ENCODE peak calls at places on chromosomes 3 and 15, in seven cellular contexts. O is neural progenitor cell; M is right cardiac atrium; F is psoas muscle; G is CD8-positive, alpha-beta memory T cell; V is testis; R is osteoblast. B is an unnamed sample.
A peak's percentile ranks its signal among the peaks of the same experiment; 100 is the strongest.

GRCh38 chr3:135992072-135992471 is 26.5 kb downstream of the PPP2R3A start:
- DNase-seq in O (no peak), M (no peak), F (no peak), G (no peak), V (no peak), R (no peak), B (no peak)

GRCh38 chr3:152865675-152866074 is 30.7 kb downstream of the P2RY1 start:
- DNase-seq in O (no peak), M (no peak), F (no peak), G (no peak), V (no peak), R (no peak), B (no peak)

GRCh38 chr3:105752791-105753415 is 115.9 kb downstream of the CBLB start:
- DNase-seq in O (no peak), M (no peak), F (no peak), G (peak; percentile 23), V (no peak), R (no peak), B (no peak)

GRCh38 chr3:98839846-98840245 is 61.6 kb downstream of the DCBLD2 start:
- DNase-seq in O (no peak), M (no peak), F (no peak), G (no peak), V (no peak), R (peak; percentile 66), B (no peak)

GRCh38 chr3:34011171-34012101 is 213.0 kb downstream of the PDCD6IP start:
- DNase-seq in O (peak; percentile 13), M (no peak), F (no peak), G (no peak), V (no peak), R (no peak), B (no peak)

GRCh38 chr3:17740703-17741102 is 1.7 kb downstream of the TBC1D5 start:
- DNase-seq in O (no peak), M (no peak), F (no peak), G (no peak), V (no peak), R (peak; percentile 70), B (no peak)

GRCh38 chr3:149152420-149152819 is 23.0 kb downstream of the HPS3 start:
- DNase-seq in O (no peak), M (no peak), F (no peak), G (no peak), V (no peak), R (no peak), B (no peak)

GRCh38 chr3:12193485-12194165 is 34.9 kb upstream of the TIMP4 start:
- DNase-seq in O (no peak), M (peak; percentile 32), F (no peak), G (no peak), V (no peak), R (peak; percentile 79), B (no peak)

GRCh38 chr15:52960283-52960682 is 170.1 kb upstream of the ONECUT1 start:
- DNase-seq in O (no peak), M (no peak), F (no peak), G (no peak), V (no peak), R (no peak), B (no peak)

GRCh38 chr15:35115155-35115725 is 30.1 kb upstream of the NANOGP8 start:
- DNase-seq in O (peak; percentile 24), M (no peak), F (no peak), G (no peak), V (no peak), R (no peak), B (no peak)

DNA sequence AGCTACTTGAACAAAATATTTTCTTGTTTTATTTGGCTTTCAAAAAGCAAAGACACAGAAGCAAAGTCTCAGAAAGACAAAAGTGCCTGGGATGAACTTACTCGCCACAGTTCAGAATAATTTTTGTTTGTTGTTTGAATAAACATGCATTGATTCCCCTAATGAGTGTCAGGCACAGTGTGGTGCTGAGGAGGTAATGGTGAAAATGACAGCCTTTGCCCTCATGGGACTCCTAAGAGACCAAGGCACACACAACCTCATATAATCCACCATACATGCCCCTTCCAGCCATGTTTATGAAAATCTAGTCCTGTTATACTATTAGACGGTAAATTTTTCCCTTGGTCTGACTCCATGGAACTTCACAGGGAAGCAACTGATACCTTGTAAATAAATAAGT is 2.5 kb downstream of the GOLIM4 start:
- DNase-seq in O (no peak), M (no peak), F (no peak), G (no peak), V (no peak), R (peak; percentile 19), B (no peak)
- H3K4me3 ChIP-seq in O (peak overlapping the region; percentile 78), M (peak overlapping the region; percentile 64), F (peak overlapping the region; percentile 92), G (no peak overlapping the region), V (no peak overlapping the region), R (peak overlapping the region; percentile 92), B (peak overlapping the region; percentile 78)

GRCh38 chr3:64343692-64344440 is 118.6 kb upstream of the PRICKLE2 start:
- DNase-seq in O (no peak), M (no peak), F (no peak), G (no peak), V (no peak), R (peak; percentile 81), B (no peak)

GRCh38 chr3:64345351-64345750 is 120.1 kb upstream of the PRICKLE2 start:
- DNase-seq in O (no peak), M (peak; percentile 22), F (no peak), G (no peak), V (peak; percentile 45), R (no peak), B (no peak)

GRCh38 chr3:64341355-64341754 is 116.1 kb upstream of the PRICKLE2 start:
- DNase-seq in O (peak; percentile 30), M (no peak), F (no peak), G (no peak), V (peak; percentile 33), R (no peak), B (no peak)

GRCh38 chr3:64344721-64345207 is 119.5 kb upstream of the PRICKLE2 start:
- DNase-seq in O (peak; percentile 32), M (no peak), F (no peak), G (no peak), V (no peak), R (peak; percentile 27), B (no peak)

DNA sequence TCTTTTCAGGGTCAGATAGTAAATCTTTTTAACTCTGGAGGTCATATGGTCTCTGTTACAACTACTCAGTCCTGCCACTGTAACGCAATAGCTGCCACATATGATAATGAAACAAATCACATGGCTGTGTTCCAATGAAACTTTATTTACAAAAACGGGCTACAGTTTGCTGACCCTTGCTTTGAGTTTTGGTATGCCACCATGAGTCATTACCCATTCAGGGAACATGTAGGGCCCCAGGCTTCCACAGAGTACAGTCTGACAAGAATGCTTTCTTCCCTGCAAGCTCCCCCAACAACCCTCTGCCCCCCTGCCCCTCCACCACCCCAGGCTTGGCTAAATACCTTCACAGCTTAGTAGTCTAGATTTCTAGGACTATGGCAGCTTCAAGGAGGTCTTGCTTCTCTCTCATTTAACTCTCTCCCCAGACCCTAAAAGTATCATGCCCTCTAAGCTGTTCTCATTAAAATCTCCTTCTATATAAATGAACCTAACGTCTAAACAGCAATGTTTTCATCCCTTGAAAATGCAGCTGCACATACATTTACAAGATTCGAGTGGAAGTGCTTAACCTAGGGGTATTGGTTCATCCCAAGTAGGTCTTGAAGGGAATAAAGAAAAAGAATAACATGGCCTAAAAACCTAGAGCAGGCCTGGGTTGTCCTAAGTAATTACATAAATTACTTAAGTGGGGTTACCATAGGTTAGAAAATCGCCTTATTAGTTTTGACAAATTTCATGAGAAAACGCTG is 117.8 kb upstream of the PRICKLE2 start:
- DNase-seq in O (peak; percentile 40), M (no peak), F (no peak), G (no peak), V (no peak), R (peak; percentile 43), B (no peak)
- H3K4me1 ChIP-seq in O (peaks cover 44% of the 10 kb centered on the region), M (peaks cover 9% of the 10 kb centered on the region), F (no peaks in the 10 kb centered on the region), G (no peaks in the 10 kb centered on the region), V (peaks cover 31% of the 10 kb centered on the region), R (peaks cover 53% of the 10 kb centered on the region), B (peaks cover 26% of the 10 kb centered on the region)

GRCh38 chr3:45795882-45796765 is at the start of gene SLC6A20:
- DNase-seq in O (peak; percentile 84), M (no peak), F (no peak), G (no peak), V (peak; percentile 20), R (peak; percentile 71), B (no peak)

GRCh38 chr3:45794177-45794560 is 2.2 kb downstream of the SLC6A20 start:
- DNase-seq in O (no peak), M (no peak), F (no peak), G (no peak), V (no peak), R (no peak), B (no peak)

GRCh38 chr3:45796902-45797637 is 734 bp upstream of the SLC6A20 start:
- DNase-seq in O (no peak), M (no peak), F (no peak), G (no peak), V (no peak), R (no peak), B (no peak)

GRCh38 chr3:45793482-45794176 is 2.7 kb downstream of the SLC6A20 start:
- DNase-seq in O (peak; percentile 49), M (no peak), F (no peak), G (no peak), V (no peak), R (peak; percentile 73), B (no peak)

DNA sequence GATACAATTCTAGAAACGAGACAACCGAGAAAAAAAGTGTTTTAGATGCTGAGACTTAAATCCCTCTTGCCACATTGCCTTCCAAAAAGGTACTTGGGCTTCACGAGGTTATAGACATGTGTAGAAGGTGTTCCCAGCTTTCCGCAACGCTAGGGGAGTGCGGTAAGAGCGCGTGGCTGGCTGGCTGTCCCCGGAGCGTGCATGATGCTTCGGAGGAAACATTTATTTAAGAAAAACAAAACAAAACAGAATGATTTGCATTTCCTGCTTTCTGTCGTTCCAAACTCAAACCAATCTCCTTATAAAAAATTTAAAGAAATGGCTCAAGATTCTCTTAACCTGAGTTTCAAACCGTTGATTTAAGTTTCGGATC is 841 bp downstream of the SLC6A20 start:
- DNase-seq in O (peak; percentile 49), M (no peak), F (no peak), G (no peak), V (no peak), R (peak; percentile 68), B (no peak)
- H3K4me3 ChIP-seq in O (peak overlapping the region; percentile 53), M (no peak overlapping the region), F (peak overlapping the region; percentile 74), G (peak overlapping the region; percentile 36), V (peak overlapping the region; percentile 49), R (no peak overlapping the region), B (no peak overlapping the region)

GRCh38 chr3:15324335-15324734 is 8.1 kb downstream of the SH3BP5 start:
- DNase-seq in O (no peak), M (peak; percentile 44), F (no peak), G (no peak), V (peak; percentile 77), R (no peak), B (peak; percentile 38)

GRCh38 chr3:15326037-15326436 is 6.3 kb downstream of the SH3BP5 start:
- DNase-seq in O (no peak), M (no peak), F (peak; percentile 70), G (no peak), V (no peak), R (no peak), B (peak; percentile 33)

GRCh38 chr3:15325228-15325627 is 7.2 kb downstream of the SH3BP5 start:
- DNase-seq in O (peak; percentile 79), M (no peak), F (no peak), G (no peak), V (peak; percentile 58), R (peak; percentile 76), B (no peak)

GRCh38 chr3:15327941-15328340 is 4.4 kb downstream of the SH3BP5 start:
- DNase-seq in O (no peak), M (peak; percentile 61), F (peak; percentile 80), G (no peak), V (no peak), R (peak; percentile 89), B (peak; percentile 71)

GRCh38 chr3:15326673-15327072 is 5.7 kb downstream of the SH3BP5 start:
- DNase-seq in O (no peak), M (no peak), F (no peak), G (no peak), V (no peak), R (no peak), B (no peak)
- H3K4me1 ChIP-seq in O (peaks cover 44% of the 10 kb centered on the region), M (peaks cover 21% of the 10 kb centered on the region), F (peaks cover 45% of the 10 kb centered on the region), G (peaks cover 79% of the 10 kb centered on the region), V (peaks cover 59% of the 10 kb centered on the region), R (peaks cover 60% of the 10 kb centered on the region), B (peaks cover 76% of the 10 kb centered on the region)

B was measured in heart right ventricle.